ENCODE peak calls at places on chromosomes 11 and 22, in nine cellular contexts. One of them, this sample, is unnamed.

GRCh38 chr11:43376594-43376993 is 17.9 kb downstream of the TTC17 start:
- DNase-seq in PC-9: no peak
- DNase-seq in aorta: no peak
- DNase-seq in left ventricle myocardium inferior: no peak
- DNase-seq in mesenchymal stem cell: peak; percentile 85
- DNase-seq in RWPE1: peak; percentile 79
- DNase-seq in transverse colon: no peak
- DNase-seq in heart left ventricle: no peak
- DNase-seq in body of pancreas: no peak
- DNase-seq in this sample: no peak

GRCh38 chr11:116615211-116615865 is 157.4 kb downstream of the BUD13 start:
- DNase-seq in PC-9: no peak
- DNase-seq in aorta: no peak
- DNase-seq in left ventricle myocardium inferior: no peak
- DNase-seq in mesenchymal stem cell: no peak
- DNase-seq in RWPE1: no peak
- DNase-seq in transverse colon: no peak
- DNase-seq in heart left ventricle: no peak
- DNase-seq in body of pancreas: no peak
- DNase-seq in this sample: no peak

GRCh38 chr22:36577019-36577418 is 48.1 kb upstream of the EIF3D start:
- DNase-seq in PC-9: peak; percentile 66
- DNase-seq in aorta: no peak
- DNase-seq in left ventricle myocardium inferior: no peak
- DNase-seq in mesenchymal stem cell: peak; percentile 82
- DNase-seq in RWPE1: peak; percentile 39
- DNase-seq in transverse colon: no peak
- DNase-seq in heart left ventricle: no peak
- DNase-seq in body of pancreas: no peak
- DNase-seq in this sample: no peak

GRCh38 chr11:116808262-116809175 is 14.6 kb downstream of the APOA4 start:
- DNase-seq in PC-9: no peak
- DNase-seq in aorta: no peak
- DNase-seq in left ventricle myocardium inferior: no peak
- DNase-seq in mesenchymal stem cell: no peak
- DNase-seq in RWPE1: peak; percentile 32
- DNase-seq in transverse colon: peak; percentile 48
- DNase-seq in heart left ventricle: no peak
- DNase-seq in body of pancreas: peak; percentile 84
- DNase-seq in this sample: peak; percentile 80

GRCh38 chr11:62273789-62274275 is 3.9 kb downstream of the SCGB2A2 start:
- DNase-seq in PC-9: no peak
- DNase-seq in aorta: no peak
- DNase-seq in left ventricle myocardium inferior: no peak
- DNase-seq in mesenchymal stem cell: no peak
- DNase-seq in RWPE1: no peak
- DNase-seq in transverse colon: no peak
- DNase-seq in heart left ventricle: no peak
- DNase-seq in body of pancreas: no peak
- DNase-seq in this sample: no peak

GRCh38 chr11:63769044-63769718 is 606 bp upstream of the ZFTA start:
- DNase-seq in PC-9: peak; percentile 63
- DNase-seq in aorta: peak; percentile 85
- DNase-seq in left ventricle myocardium inferior: peak; percentile 51
- DNase-seq in mesenchymal stem cell: peak; percentile 40
- DNase-seq in RWPE1: peak; percentile 21
- DNase-seq in transverse colon: peak; percentile 43
- DNase-seq in heart left ventricle: peak; percentile 52
- DNase-seq in body of pancreas: peak; percentile 40
- DNase-seq in this sample: no peak

GRCh38 chr22:36922097-36922608 is 8.7 kb downstream of the CSF2RB start:
- DNase-seq in PC-9: peak; percentile 52
- DNase-seq in aorta: no peak
- DNase-seq in left ventricle myocardium inferior: no peak
- DNase-seq in mesenchymal stem cell: no peak
- DNase-seq in RWPE1: no peak
- DNase-seq in transverse colon: no peak
- DNase-seq in heart left ventricle: no peak
- DNase-seq in body of pancreas: no peak
- DNase-seq in this sample: no peak

GRCh38 chr11:9285850-9286587 is 20.9 kb upstream of the DENND5A start:
- DNase-seq in PC-9: no peak
- DNase-seq in aorta: no peak
- DNase-seq in left ventricle myocardium inferior: no peak
- DNase-seq in mesenchymal stem cell: no peak
- DNase-seq in RWPE1: no peak
- DNase-seq in transverse colon: no peak
- DNase-seq in heart left ventricle: no peak
- DNase-seq in body of pancreas: no peak
- DNase-seq in this sample: no peak

GRCh38 chr11:85827768-85828639 is 17.1 kb upstream of the SYTL2 start:
- DNase-seq in PC-9: peak; percentile 41
- DNase-seq in aorta: no peak
- DNase-seq in left ventricle myocardium inferior: no peak
- DNase-seq in mesenchymal stem cell: peak; percentile 95
- DNase-seq in RWPE1: peak; percentile 75
- DNase-seq in transverse colon: no peak
- DNase-seq in heart left ventricle: no peak
- DNase-seq in body of pancreas: no peak
- DNase-seq in this sample: no peak

GRCh38 chr22:43008509-43008908 is 6.4 kb downstream of the PACSIN2 start:
- DNase-seq in PC-9: no peak
- DNase-seq in aorta: no peak
- DNase-seq in left ventricle myocardium inferior: no peak
- DNase-seq in mesenchymal stem cell: no peak
- DNase-seq in RWPE1: no peak
- DNase-seq in transverse colon: peak; percentile 75
- DNase-seq in heart left ventricle: no peak
- DNase-seq in body of pancreas: no peak
- DNase-seq in this sample: no peak

GRCh38 chr11:19519912-19520641 is 192.6 kb upstream of the NAV2 start:
- DNase-seq in PC-9: no peak
- DNase-seq in aorta: no peak
- DNase-seq in left ventricle myocardium inferior: peak; percentile 20
- DNase-seq in mesenchymal stem cell: peak; percentile 77
- DNase-seq in RWPE1: no peak
- DNase-seq in transverse colon: no peak
- DNase-seq in heart left ventricle: peak; percentile 34
- DNase-seq in body of pancreas: no peak
- DNase-seq in this sample: no peak

GRCh38 chr11:81345609-81346008 is 1388.1 kb downstream of the FAM181B start:
- DNase-seq in PC-9: no peak
- DNase-seq in aorta: no peak
- DNase-seq in left ventricle myocardium inferior: no peak
- DNase-seq in mesenchymal stem cell: no peak
- DNase-seq in RWPE1: no peak
- DNase-seq in transverse colon: no peak
- DNase-seq in heart left ventricle: no peak
- DNase-seq in body of pancreas: no peak
- DNase-seq in this sample: no peak

GRCh38 chr11:81342956-81343355 is 1390.7 kb downstream of the FAM181B start:
- DNase-seq in PC-9: no peak
- DNase-seq in aorta: no peak
- DNase-seq in left ventricle myocardium inferior: no peak
- DNase-seq in mesenchymal stem cell: no peak
- DNase-seq in RWPE1: no peak
- DNase-seq in transverse colon: no peak
- DNase-seq in heart left ventricle: no peak
- DNase-seq in body of pancreas: no peak
- DNase-seq in this sample: no peak
- H3K27ac ChIP-seq in PC-9: no peak overlapping the region
- H3K27ac ChIP-seq in aorta: no peak overlapping the region
- H3K27ac ChIP-seq in left ventricle myocardium inferior: no peak overlapping the region
- H3K27ac ChIP-seq in mesenchymal stem cell: no peak overlapping the region
- H3K27ac ChIP-seq in RWPE1: no peak overlapping the region
- H3K27ac ChIP-seq in transverse colon: no peak overlapping the region
- H3K27ac ChIP-seq in heart left ventricle: no peak overlapping the region
- H3K27ac ChIP-seq in body of pancreas: no peak overlapping the region
- H3K27ac ChIP-seq in this sample: no peak overlapping the region

GRCh38 chr22:22098457-22099193 is 116.0 kb upstream of the TOP3B start:
- DNase-seq in PC-9: no peak
- DNase-seq in aorta: no peak
- DNase-seq in left ventricle myocardium inferior: no peak
- DNase-seq in mesenchymal stem cell: no peak
- DNase-seq in RWPE1: no peak
- DNase-seq in transverse colon: no peak
- DNase-seq in heart left ventricle: no peak
- DNase-seq in body of pancreas: no peak
- DNase-seq in this sample: no peak
- H3K27ac ChIP-seq in PC-9: no peak overlapping the region
- H3K27ac ChIP-seq in aorta: no peak overlapping the region
- H3K27ac ChIP-seq in left ventricle myocardium inferior: no peak overlapping the region
- H3K27ac ChIP-seq in mesenchymal stem cell: no peak overlapping the region
- H3K27ac ChIP-seq in RWPE1: no peak overlapping the region
- H3K27ac ChIP-seq in transverse colon: no peak overlapping the region
- H3K27ac ChIP-seq in heart left ventricle: no peak overlapping the region
- H3K27ac ChIP-seq in body of pancreas: no peak overlapping the region
- H3K27ac ChIP-seq in this sample: no peak overlapping the region

GRCh38 chr22:20963201-20964052 is 3.6 kb upstream of the AIFM3 start:
- DNase-seq in PC-9: no peak
- DNase-seq in aorta: no peak
- DNase-seq in left ventricle myocardium inferior: no peak
- DNase-seq in mesenchymal stem cell: no peak
- DNase-seq in RWPE1: no peak
- DNase-seq in transverse colon: no peak
- DNase-seq in heart left ventricle: no peak
- DNase-seq in body of pancreas: no peak
- DNase-seq in this sample: no peak

GRCh38 chr22:20959578-20960461 is 7.2 kb upstream of the AIFM3 start:
- DNase-seq in PC-9: no peak
- DNase-seq in aorta: no peak
- DNase-seq in left ventricle myocardium inferior: no peak
- DNase-seq in mesenchymal stem cell: no peak
- DNase-seq in RWPE1: no peak
- DNase-seq in transverse colon: no peak
- DNase-seq in heart left ventricle: no peak
- DNase-seq in body of pancreas: no peak
- DNase-seq in this sample: no peak

GRCh38 chr22:20962491-20962945 is 4.5 kb upstream of the AIFM3 start:
- DNase-seq in PC-9: no peak
- DNase-seq in aorta: no peak
- DNase-seq in left ventricle myocardium inferior: no peak
- DNase-seq in mesenchymal stem cell: no peak
- DNase-seq in RWPE1: no peak
- DNase-seq in transverse colon: no peak
- DNase-seq in heart left ventricle: no peak
- DNase-seq in body of pancreas: no peak
- DNase-seq in this sample: no peak

GRCh38 chr22:20957691-20958440 is 9.2 kb upstream of the AIFM3 start:
- DNase-seq in PC-9: peak; percentile 49
- DNase-seq in aorta: no peak
- DNase-seq in left ventricle myocardium inferior: peak; percentile 33
- DNase-seq in mesenchymal stem cell: peak; percentile 42
- DNase-seq in RWPE1: no peak
- DNase-seq in transverse colon: peak; percentile 82
- DNase-seq in heart left ventricle: no peak
- DNase-seq in body of pancreas: peak; percentile 51
- DNase-seq in this sample: peak; percentile 54

GRCh38 chr22:20960609-20961008 is 6.4 kb upstream of the AIFM3 start:
- DNase-seq in PC-9: no peak
- DNase-seq in aorta: no peak
- DNase-seq in left ventricle myocardium inferior: no peak
- DNase-seq in mesenchymal stem cell: no peak
- DNase-seq in RWPE1: no peak
- DNase-seq in transverse colon: no peak
- DNase-seq in heart left ventricle: no peak
- DNase-seq in body of pancreas: no peak
- DNase-seq in this sample: no peak
- H3K27ac ChIP-seq in PC-9: no peak overlapping the region
- H3K27ac ChIP-seq in aorta: no peak overlapping the region
- H3K27ac ChIP-seq in left ventricle myocardium inferior: no peak overlapping the region
- H3K27ac ChIP-seq in mesenchymal stem cell: no peak overlapping the region
- H3K27ac ChIP-seq in RWPE1: peak overlapping the region; percentile 75
- H3K27ac ChIP-seq in transverse colon: no peak overlapping the region
- H3K27ac ChIP-seq in heart left ventricle: no peak overlapping the region
- H3K27ac ChIP-seq in body of pancreas: no peak overlapping the region
- H3K27ac ChIP-seq in this sample: no peak overlapping the region

GRCh38 chr22:27796118-27796517 is 5.4 kb downstream of the MN1 start:
- DNase-seq in PC-9: no peak
- DNase-seq in aorta: peak; percentile 66
- DNase-seq in left ventricle myocardium inferior: no peak
- DNase-seq in mesenchymal stem cell: no peak
- DNase-seq in RWPE1: no peak
- DNase-seq in transverse colon: no peak
- DNase-seq in heart left ventricle: no peak
- DNase-seq in body of pancreas: no peak
- DNase-seq in this sample: no peak
- H3K27ac ChIP-seq in PC-9: no peak overlapping the region
- H3K27ac ChIP-seq in aorta: peak overlapping the region; percentile 57
- H3K27ac ChIP-seq in left ventricle myocardium inferior: peak overlapping the region; percentile 93
- H3K27ac ChIP-seq in mesenchymal stem cell: no peak overlapping the region
- H3K27ac ChIP-seq in RWPE1: peak overlapping the region; percentile 92
- H3K27ac ChIP-seq in transverse colon: peak overlapping the region; percentile 48
- H3K27ac ChIP-seq in heart left ventricle: peak overlapping the region; percentile 3
- H3K27ac ChIP-seq in body of pancreas: no peak overlapping the region
- H3K27ac ChIP-seq in this sample: no peak overlapping the region

DNA sequence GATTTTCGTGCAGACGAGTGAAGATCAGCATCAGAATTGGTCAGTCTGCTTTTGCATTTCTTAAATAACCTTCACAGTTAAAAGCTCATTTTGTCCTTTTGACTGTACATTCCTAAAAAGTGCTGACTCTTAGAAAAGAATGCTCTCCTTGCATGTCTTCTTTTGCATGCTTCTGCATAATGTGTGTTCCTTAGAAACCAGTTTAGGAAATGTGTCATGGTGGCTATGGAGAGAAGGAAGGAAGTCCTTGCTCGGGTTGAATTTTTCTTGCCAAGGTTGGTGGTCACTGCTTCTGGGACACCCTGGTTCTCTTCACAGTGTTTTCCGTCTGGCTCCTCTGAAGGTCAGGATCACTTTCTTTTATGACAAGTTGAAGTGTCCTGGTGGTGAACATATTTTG is 6.8 kb downstream of the AP2A2 start:
- DNase-seq in PC-9: no peak
- DNase-seq in aorta: no peak
- DNase-seq in left ventricle myocardium inferior: no peak
- DNase-seq in mesenchymal stem cell: peak; percentile 37
- DNase-seq in RWPE1: no peak
- DNase-seq in transverse colon: no peak
- DNase-seq in heart left ventricle: no peak
- DNase-seq in body of pancreas: no peak
- DNase-seq in this sample: no peak
- H3K27ac ChIP-seq in PC-9: no peak overlapping the region
- H3K27ac ChIP-seq in aorta: no peak overlapping the region
- H3K27ac ChIP-seq in left ventricle myocardium inferior: peak overlapping the region; percentile 54
- H3K27ac ChIP-seq in mesenchymal stem cell: no peak overlapping the region
- H3K27ac ChIP-seq in RWPE1: no peak overlapping the region
- H3K27ac ChIP-seq in transverse colon: peak overlapping the region; percentile 52
- H3K27ac ChIP-seq in heart left ventricle: peak overlapping the region; percentile 35
- H3K27ac ChIP-seq in body of pancreas: no peak overlapping the region
- H3K27ac ChIP-seq in this sample: peak overlapping the region; percentile 56

GRCh38 chr11:2466869-2467694 is 22.3 kb downstream of the KCNQ1 start:
- DNase-seq in PC-9: no peak
- DNase-seq in aorta: peak; percentile 65
- DNase-seq in left ventricle myocardium inferior: no peak
- DNase-seq in mesenchymal stem cell: no peak
- DNase-seq in RWPE1: no peak
- DNase-seq in transverse colon: no peak
- DNase-seq in heart left ventricle: no peak
- DNase-seq in body of pancreas: peak; percentile 15
- DNase-seq in this sample: no peak
- H3K27ac ChIP-seq in PC-9: no peak overlapping the region
- H3K27ac ChIP-seq in aorta: no peak overlapping the region
- H3K27ac ChIP-seq in left ventricle myocardium inferior: no peak overlapping the region
- H3K27ac ChIP-seq in mesenchymal stem cell: no peak overlapping the region
- H3K27ac ChIP-seq in RWPE1: no peak overlapping the region
- H3K27ac ChIP-seq in transverse colon: no peak overlapping the region
- H3K27ac ChIP-seq in heart left ventricle: peak overlapping the region; percentile 93
- H3K27ac ChIP-seq in body of pancreas: no peak overlapping the region
- H3K27ac ChIP-seq in this sample: no peak overlapping the region